ENCODE peak calls at places on chromosomes 4 and X, in four cellular contexts. One of them, this sample, is unnamed.

GRCh38 chrX:109487640-109488039 is 5.8 kb upstream of the GUCY2F start:
- DNase-seq in NCI-H1105 treated with DMSO at 0.1 percent for 48 hours: no peak
- DNase-seq in GM10248: no peak
- DNase-seq in posterior cingulate gyrus: no peak
- DNase-seq in this sample: peak

GRCh38 chrX:19532709-19533108 is 17.4 kb upstream of the MAP3K15 start:
- DNase-seq in NCI-H1105 treated with DMSO at 0.1 percent for 48 hours: no peak
- DNase-seq in GM10248: no peak
- DNase-seq in posterior cingulate gyrus: no peak
- DNase-seq in this sample: no peak

GRCh38 chrX:66163849-66164401 is at the start of gene HEPH:
- DNase-seq in NCI-H1105 treated with DMSO at 0.1 percent for 48 hours: no peak
- DNase-seq in GM10248: peak
- DNase-seq in posterior cingulate gyrus: peak
- DNase-seq in this sample: no peak

GRCh38 chr4:3137908-3138307 is 63.4 kb downstream of the HTT start:
- DNase-seq in NCI-H1105 treated with DMSO at 0.1 percent for 48 hours: no peak
- DNase-seq in GM10248: no peak
- DNase-seq in posterior cingulate gyrus: no peak
- DNase-seq in this sample: no peak

GRCh38 chr4:116180056-116180690 is 905.2 kb downstream of the TRAM1L1 start:
- DNase-seq in NCI-H1105 treated with DMSO at 0.1 percent for 48 hours: peak
- DNase-seq in GM10248: peak
- DNase-seq in posterior cingulate gyrus: no peak
- DNase-seq in this sample: no peak

GRCh38 chr4:183483997-183484396 is 20.9 kb upstream of the ING2 start:
- DNase-seq in NCI-H1105 treated with DMSO at 0.1 percent for 48 hours: no peak
- DNase-seq in GM10248: no peak
- DNase-seq in posterior cingulate gyrus: no peak
- DNase-seq in this sample: no peak

GRCh38 chr4:21765810-21766407 is 182.7 kb downstream of the KCNIP4 start:
- DNase-seq in NCI-H1105 treated with DMSO at 0.1 percent for 48 hours: peak
- DNase-seq in GM10248: peak
- DNase-seq in posterior cingulate gyrus: no peak
- DNase-seq in this sample: peak

GRCh38 chr4:138981930-138982390 is 33.6 kb upstream of the NOCT start:
- DNase-seq in NCI-H1105 treated with DMSO at 0.1 percent for 48 hours: no peak
- DNase-seq in GM10248: no peak
- DNase-seq in posterior cingulate gyrus: no peak
- DNase-seq in this sample: no peak

GRCh38 chr4:17809667-17810066 is 890 bp downstream of the DCAF16 start:
- DNase-seq in NCI-H1105 treated with DMSO at 0.1 percent for 48 hours: no peak
- DNase-seq in GM10248: no peak
- DNase-seq in posterior cingulate gyrus: no peak
- DNase-seq in this sample: no peak

GRCh38 chr4:955931-956381 is 17.4 kb downstream of the DGKQ start:
- DNase-seq in NCI-H1105 treated with DMSO at 0.1 percent for 48 hours: no peak
- DNase-seq in GM10248: no peak
- DNase-seq in posterior cingulate gyrus: no peak
- DNase-seq in this sample: no peak

GRCh38 chr4:97987019-97987648 is 156.1 kb downstream of the STPG2 start:
- DNase-seq in NCI-H1105 treated with DMSO at 0.1 percent for 48 hours: peak
- DNase-seq in GM10248: peak
- DNase-seq in posterior cingulate gyrus: no peak
- DNase-seq in this sample: peak

GRCh38 chr4:152458801-152459302 is 77.0 kb downstream of the FBXW7 start:
- DNase-seq in NCI-H1105 treated with DMSO at 0.1 percent for 48 hours: no peak
- DNase-seq in GM10248: peak
- DNase-seq in posterior cingulate gyrus: no peak
- DNase-seq in this sample: no peak

GRCh38 chrX:19883878-19884277 is 3.5 kb downstream of the SH3KBP1 start:
- DNase-seq in NCI-H1105 treated with DMSO at 0.1 percent for 48 hours: no peak
- DNase-seq in GM10248: no peak
- DNase-seq in posterior cingulate gyrus: no peak
- DNase-seq in this sample: peak

GRCh38 chr4:69096810-69097209 is 536 bp downstream of the UGT2B7 start:
- DNase-seq in NCI-H1105 treated with DMSO at 0.1 percent for 48 hours: no peak
- DNase-seq in GM10248: no peak
- DNase-seq in posterior cingulate gyrus: no peak
- DNase-seq in this sample: no peak

GRCh38 chrX:130172127-130172834 is 519 bp downstream of the RAB33A start:
- DNase-seq in NCI-H1105 treated with DMSO at 0.1 percent for 48 hours: no peak
- DNase-seq in GM10248: no peak
- DNase-seq in posterior cingulate gyrus: peak
- DNase-seq in this sample: no peak

GRCh38 chrX:106415276-106415895 is 196.4 kb upstream of the RADX start:
- DNase-seq in NCI-H1105 treated with DMSO at 0.1 percent for 48 hours: peak
- DNase-seq in GM10248: peak
- DNase-seq in posterior cingulate gyrus: no peak
- DNase-seq in this sample: peak

GRCh38 chr4:157992038-157992706 is 180.7 kb downstream of the GASK1B start:
- DNase-seq in NCI-H1105 treated with DMSO at 0.1 percent for 48 hours: peak
- DNase-seq in GM10248: peak
- DNase-seq in posterior cingulate gyrus: no peak
- DNase-seq in this sample: peak

GRCh38 chr4:157983300-157983699 is 189.5 kb downstream of the GASK1B start:
- DNase-seq in NCI-H1105 treated with DMSO at 0.1 percent for 48 hours: no peak
- DNase-seq in GM10248: no peak
- DNase-seq in posterior cingulate gyrus: no peak
- DNase-seq in this sample: no peak

GRCh38 chr4:175622887-175623286 is 189.2 kb downstream of the GPM6A start:
- DNase-seq in NCI-H1105 treated with DMSO at 0.1 percent for 48 hours: no peak
- DNase-seq in GM10248: no peak
- DNase-seq in posterior cingulate gyrus: peak
- DNase-seq in this sample: no peak

This sample was measured in RPMI8226.